ENCODE peak calls at places on chromosome 12, in four cellular contexts. One of them, this sample, is unnamed.

GRCh38 chr12:66555113-66555512 is 123.8 kb downstream of the GRIP1 start:
- DNase-seq in AG10803: no peak
- DNase-seq in cardiac muscle cell: no peak
- DNase-seq in PC-9: no peak
- DNase-seq in this sample: no peak

GRCh38 chr12:524167-524951 is 64.6 kb downstream of the B4GALNT3 start:
- DNase-seq in AG10803: no peak
- DNase-seq in cardiac muscle cell: no peak
- DNase-seq in PC-9: peak; percentile 62
- DNase-seq in this sample: no peak

GRCh38 chr12:132481771-132482745 is 7.9 kb upstream of the FBRSL1 start:
- DNase-seq in AG10803: no peak
- DNase-seq in cardiac muscle cell: no peak
- DNase-seq in PC-9: no peak
- DNase-seq in this sample: no peak

GRCh38 chr12:59600174-59600573 is 4.3 kb downstream of the SLC16A7 start:
- DNase-seq in AG10803: peak; percentile 86
- DNase-seq in cardiac muscle cell: peak; percentile 17
- DNase-seq in PC-9: no peak
- DNase-seq in this sample: no peak

GRCh38 chr12:40561395-40561966 is 130.8 kb upstream of the CNTN1 start:
- DNase-seq in AG10803: no peak
- DNase-seq in cardiac muscle cell: no peak
- DNase-seq in PC-9: no peak
- DNase-seq in this sample: no peak

GRCh38 chr12:20183563-20183962 is 184.8 kb upstream of the PDE3A start:
- DNase-seq in AG10803: no peak
- DNase-seq in cardiac muscle cell: peak; percentile 57
- DNase-seq in PC-9: no peak
- DNase-seq in this sample: no peak

GRCh38 chr12:47812797-47813490 is 6.8 kb downstream of the HDAC7 start:
- DNase-seq in AG10803: peak; percentile 81
- DNase-seq in cardiac muscle cell: peak; percentile 91
- DNase-seq in PC-9: peak; percentile 79
- DNase-seq in this sample: peak; percentile 69

GRCh38 chr12:101855364-101855884 is 22.0 kb upstream of the DRAM1 start:
- DNase-seq in AG10803: peak; percentile 66
- DNase-seq in cardiac muscle cell: no peak
- DNase-seq in PC-9: no peak
- DNase-seq in this sample: no peak

GRCh38 chr12:78802593-78802992 is 62.0 kb upstream of the SYT1 start:
- DNase-seq in AG10803: peak; percentile 27
- DNase-seq in cardiac muscle cell: peak; percentile 38
- DNase-seq in PC-9: no peak
- DNase-seq in this sample: no peak

GRCh38 chr12:116443706-116444589 is 115.2 kb upstream of the MAP1LC3B2 start:
- DNase-seq in AG10803: no peak
- DNase-seq in cardiac muscle cell: no peak
- DNase-seq in PC-9: no peak
- DNase-seq in this sample: no peak

GRCh38 chr12:64083285-64084210 is 138.5 kb downstream of the KICS2 start:
- DNase-seq in AG10803: peak; percentile 97
- DNase-seq in cardiac muscle cell: peak; percentile 96
- DNase-seq in PC-9: no peak
- DNase-seq in this sample: no peak

DNA sequence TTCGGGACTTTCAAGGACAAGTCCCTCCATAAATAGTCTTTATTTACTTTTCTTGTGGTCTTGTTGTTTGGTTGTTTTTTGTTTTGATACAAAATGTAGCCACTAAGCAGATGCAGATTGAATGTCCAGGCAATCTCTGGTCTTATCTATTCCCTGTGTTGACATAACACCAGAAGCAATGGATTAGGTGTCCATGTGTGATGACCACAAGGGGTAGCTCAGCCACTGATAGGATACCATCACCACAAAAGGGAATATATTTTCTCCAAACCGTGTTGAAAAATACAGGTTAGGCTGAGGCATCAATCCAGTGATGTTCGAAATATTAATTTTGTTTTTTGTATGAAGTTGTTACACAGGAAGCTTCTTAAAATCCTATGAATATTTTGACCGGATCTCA is 196.3 kb downstream of the EPS8 start:
- DNase-seq in AG10803: no peak
- DNase-seq in cardiac muscle cell: peak; percentile 21
- DNase-seq in PC-9: no peak
- DNase-seq in this sample: no peak
- TF ChIP-seq CTCF in AG10803: peak; percentile 35
- TF ChIP-seq CTCF in cardiac muscle cell: peak; percentile 13
- TF ChIP-seq CTCF in PC-9: no peak
- TF ChIP-seq CTCF in this sample: no peak

DNA sequence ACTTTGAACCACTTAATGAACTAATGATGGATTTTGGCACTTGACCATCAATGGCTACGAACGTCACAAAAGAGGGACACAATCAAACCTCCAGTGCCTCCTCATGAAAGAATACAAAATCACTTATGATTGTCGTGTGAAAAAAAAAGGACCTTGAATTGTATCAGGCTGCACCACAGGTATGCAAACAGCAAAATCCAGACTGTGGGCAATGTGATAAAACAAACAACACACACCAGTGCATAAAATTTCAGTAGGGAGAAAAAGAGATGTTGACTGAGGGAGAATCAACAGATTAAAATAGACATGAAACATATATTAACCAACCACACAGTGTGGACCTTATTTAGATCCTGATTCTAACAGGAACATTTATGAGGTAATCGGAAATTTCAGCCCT is 2.6 kb downstream of the TSPAN8 start:
- DNase-seq in AG10803: no peak
- DNase-seq in cardiac muscle cell: no peak
- DNase-seq in PC-9: no peak
- DNase-seq in this sample: no peak
- TF ChIP-seq CTCF in AG10803: no peak
- TF ChIP-seq CTCF in cardiac muscle cell: no peak
- TF ChIP-seq CTCF in PC-9: no peak
- TF ChIP-seq CTCF in this sample: no peak

GRCh38 chr12:51415931-51416330 is 8.7 kb upstream of the SLC4A8 start:
- DNase-seq in AG10803: no peak
- DNase-seq in cardiac muscle cell: no peak
- DNase-seq in PC-9: no peak
- DNase-seq in this sample: no peak

GRCh38 chr12:51421266-51421884 is 3.3 kb upstream of the SLC4A8 start:
- DNase-seq in AG10803: peak; percentile 73
- DNase-seq in cardiac muscle cell: peak; percentile 84
- DNase-seq in PC-9: peak; percentile 58
- DNase-seq in this sample: peak; percentile 52

GRCh38 chr12:51424094-51424661 is 453 bp upstream of the SLC4A8 start:
- DNase-seq in AG10803: no peak
- DNase-seq in cardiac muscle cell: no peak
- DNase-seq in PC-9: no peak
- DNase-seq in this sample: no peak

GRCh38 chr12:51417826-51418225 is 6.8 kb upstream of the SLC4A8 start:
- DNase-seq in AG10803: no peak
- DNase-seq in cardiac muscle cell: no peak
- DNase-seq in PC-9: no peak
- DNase-seq in this sample: no peak

GRCh38 chr12:51419473-51420228 is 5.0 kb upstream of the SLC4A8 start:
- DNase-seq in AG10803: no peak
- DNase-seq in cardiac muscle cell: no peak
- DNase-seq in PC-9: no peak
- DNase-seq in this sample: no peak
- TF ChIP-seq CTCF in AG10803: no peak
- TF ChIP-seq CTCF in cardiac muscle cell: no peak
- TF ChIP-seq CTCF in PC-9: no peak
- TF ChIP-seq CTCF in this sample: no peak

DNA sequence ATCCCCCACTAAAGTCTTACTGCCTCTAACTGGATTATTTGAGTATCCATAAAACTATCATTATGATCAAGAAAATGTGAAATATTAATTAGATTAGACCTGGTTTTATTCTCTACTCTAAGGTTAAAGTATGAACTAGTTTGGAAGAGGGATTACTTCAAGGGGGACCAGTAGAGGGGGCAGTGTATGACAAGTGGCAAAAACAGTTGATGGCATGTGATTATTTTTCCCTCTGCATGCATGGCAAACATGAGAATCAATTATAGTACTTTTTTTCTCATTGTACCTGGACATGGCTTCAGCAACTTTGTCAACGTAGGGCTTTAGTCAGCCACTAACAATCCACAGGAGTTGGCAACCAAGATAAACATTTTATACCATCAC is 145.0 kb upstream of the SLC38A2 start:
- DNase-seq in AG10803: no peak
- DNase-seq in cardiac muscle cell: no peak
- DNase-seq in PC-9: no peak
- DNase-seq in this sample: no peak
- TF ChIP-seq CTCF in AG10803: no peak
- TF ChIP-seq CTCF in cardiac muscle cell: no peak
- TF ChIP-seq CTCF in PC-9: no peak
- TF ChIP-seq CTCF in this sample: no peak

GRCh38 chr12:53755451-53756290 is 3.9 kb upstream of the CISTR start:
- DNase-seq in AG10803: no peak
- DNase-seq in cardiac muscle cell: no peak
- DNase-seq in PC-9: no peak
- DNase-seq in this sample: no peak
- TF ChIP-seq CTCF in AG10803: no peak
- TF ChIP-seq CTCF in cardiac muscle cell: no peak
- TF ChIP-seq CTCF in PC-9: no peak
- TF ChIP-seq CTCF in this sample: no peak

GRCh38 chr12:111664961-111665865 is 20.5 kb downstream of the BRAP start:
- DNase-seq in AG10803: no peak
- DNase-seq in cardiac muscle cell: no peak
- DNase-seq in PC-9: no peak
- DNase-seq in this sample: no peak
- TF ChIP-seq CTCF in AG10803: no peak
- TF ChIP-seq CTCF in cardiac muscle cell: no peak
- TF ChIP-seq CTCF in PC-9: no peak
- TF ChIP-seq CTCF in this sample: no peak

GRCh38 chr12:126905752-126906151 is 1361.2 kb upstream of the TMEM132C start:
- DNase-seq in AG10803: no peak
- DNase-seq in cardiac muscle cell: no peak
- DNase-seq in PC-9: no peak
- DNase-seq in this sample: no peak
- TF ChIP-seq CTCF in AG10803: no peak
- TF ChIP-seq CTCF in cardiac muscle cell: no peak
- TF ChIP-seq CTCF in PC-9: no peak
- TF ChIP-seq CTCF in this sample: no peak